ENCODE peak calls at places on chromosomes 13 and 19, in four cellular contexts. E is GM12865, I is cardiac fibroblast, G is kidney. O is an unnamed sample.

GRCh38 chr19:38488096-38488495 is 54.6 kb downstream of the RYR1 start:
- DNase-seq in E (no peak), I (no peak), G (no peak), O (no peak)

GRCh38 chr19:37997911-37998344 is 90.9 kb downstream of the SIPA1L3 start:
- DNase-seq in E (no peak), I (peak), G (no peak), O (no peak)

GRCh38 chr13:53941588-53942190 is 913.1 kb downstream of the OLFM4 start:
- DNase-seq in E (no peak), I (no peak), G (no peak), O (no peak)

GRCh38 chr13:46721054-46721453 is 75.9 kb downstream of the ESD start:
- DNase-seq in E (peak), I (peak), G (no peak), O (peak)

GRCh38 chr13:110330491-110331001 is 23.5 kb downstream of the COL4A2 start:
- DNase-seq in E (no peak), I (no peak), G (no peak), O (no peak)

GRCh38 chr19:1736280-1736679 is 17.0 kb upstream of the ONECUT3 start:
- DNase-seq in E (no peak), I (no peak), G (no peak), O (no peak)

GRCh38 chr13:97127842-97128241 is 94.3 kb upstream of the MBNL2 start:
- DNase-seq in E (no peak), I (no peak), G (no peak), O (peak)

GRCh38 chr13:62537593-62537992 is 1121.9 kb upstream of the PCDH20 start:
- DNase-seq in E (peak), I (no peak), G (no peak), O (no peak)

GRCh38 chr13:46367622-46368327 is 19.3 kb downstream of the RUBCNL start:
- DNase-seq in E (no peak), I (peak), G (no peak), O (no peak)

GRCh38 chr13:44302233-44302632 is 71.4 kb upstream of the SERP2 start:
- DNase-seq in E (no peak), I (no peak), G (no peak), O (no peak)

GRCh38 chr19:36973021-36973843 is 57.1 kb downstream of the ZNF568 start:
- DNase-seq in E (peak), I (peak), G (peak), O (peak)

GRCh38 chr13:52848455-52849190 is at the start of gene PCDH8:
- DNase-seq in E (no peak), I (no peak), G (no peak), O (peak)

GRCh38 chr13:52851153-52851962 is 2.9 kb upstream of the PCDH8 start:
- DNase-seq in E (peak), I (peak), G (peak), O (peak)

GRCh38 chr13:52849727-52850395 is 1.4 kb upstream of the PCDH8 start:
- DNase-seq in E (no peak), I (no peak), G (no peak), O (no peak)

GRCh38 chr13:52852444-52852843 is 4.0 kb upstream of the PCDH8 start:
- DNase-seq in E (no peak), I (no peak), G (no peak), O (no peak)

GRCh38 chr13:52850396-52851152 is 2.1 kb upstream of the PCDH8 start:
- DNase-seq in E (peak), I (peak), G (peak), O (peak)
- TF ChIP-seq CTCF in E (peak), I (no peak), G (no peak), O (no peak)

GRCh38 chr13:108958013-108958376 is 328.6 kb downstream of the MYO16 start:
- DNase-seq in E (no peak), I (no peak), G (no peak), O (no peak)
- TF ChIP-seq CTCF in E (no peak), I (no peak), G (no peak), O (no peak)

DNA sequence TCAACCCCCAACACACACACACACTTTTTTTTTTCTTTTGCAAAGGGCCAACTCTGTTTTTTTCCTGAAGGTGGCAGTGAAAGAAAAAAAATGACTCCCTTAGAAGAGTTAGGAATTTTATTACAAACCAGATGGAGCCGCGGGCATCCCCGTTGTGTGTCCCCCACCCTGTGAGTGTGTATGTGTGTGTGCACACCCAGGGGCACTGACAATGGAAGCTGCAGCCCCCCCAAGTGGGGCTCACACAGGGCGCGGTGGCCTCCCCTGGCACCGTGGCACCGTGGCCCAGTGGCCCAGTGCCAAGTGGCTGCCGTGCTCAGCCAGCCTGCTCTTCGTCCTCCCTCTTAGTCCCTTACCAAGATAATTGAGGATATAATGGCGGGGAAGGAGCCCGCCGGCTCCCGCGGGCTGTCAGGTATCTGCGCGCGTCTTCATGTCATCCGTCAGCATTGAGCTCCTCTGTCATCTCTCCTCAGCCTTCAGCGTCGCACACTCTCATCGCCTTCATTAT is 314.1 kb downstream of the ZNF536 start:
- DNase-seq in E (no peak), I (peak), G (peak), O (peak)
- TF ChIP-seq CTCF in E (no peak), I (peak), G (no peak), O (no peak)

GRCh38 chr19:56120371-56121179 is 520 bp downstream of the ZNF787 start:
- DNase-seq in E (peak), I (peak), G (peak), O (peak)
- TF ChIP-seq CTCF in E (no peak), I (peak), G (peak), O (peak)

GRCh38 chr13:108609353-108609752 is 20.1 kb upstream of the MYO16 start:
- DNase-seq in E (peak), I (peak), G (no peak), O (no peak)
- TF ChIP-seq CTCF in E (peak), I (peak), G (peak), O (no peak)

GRCh38 chr19:43560687-43561086 is 14.6 kb downstream of the XRCC1 start:
- DNase-seq in E (no peak), I (peak), G (peak), O (no peak)

GRCh38 chr19:43562698-43563241 is 12.6 kb downstream of the XRCC1 start:
- DNase-seq in E (peak), I (peak), G (peak), O (peak)

GRCh38 chr19:43561144-43561970 is 14.0 kb downstream of the XRCC1 start:
- DNase-seq in E (no peak), I (no peak), G (peak), O (no peak)

GRCh38 chr19:43563816-43564215 is 11.5 kb downstream of the XRCC1 start:
- DNase-seq in E (no peak), I (no peak), G (no peak), O (no peak)

DNA sequence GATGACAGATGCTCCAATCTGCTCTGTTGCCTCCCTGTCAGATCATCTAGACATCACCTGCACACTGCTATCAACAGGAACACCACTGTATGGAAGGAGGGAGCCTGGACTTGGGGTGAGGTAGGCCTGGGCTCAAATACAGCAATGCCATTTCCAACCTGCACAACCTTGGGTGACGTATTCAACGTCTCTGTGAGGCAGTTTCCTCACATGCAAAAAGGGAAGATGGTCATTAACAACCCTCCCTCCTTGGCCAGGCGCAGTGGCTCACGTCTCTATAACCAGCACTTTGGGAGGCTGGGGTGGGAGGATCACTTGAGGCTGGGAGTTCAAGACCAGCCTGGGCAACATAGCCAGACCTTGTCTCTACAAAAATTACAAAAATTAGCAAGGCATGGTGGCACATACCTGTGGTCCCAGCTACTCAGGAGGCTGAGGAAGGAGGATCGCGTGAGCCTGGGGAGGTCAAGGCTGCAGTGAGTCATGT is 13.1 kb downstream of the XRCC1 start:
- DNase-seq in E (no peak), I (no peak), G (peak), O (no peak)
- TF ChIP-seq CTCF in E (no peak), I (no peak), G (no peak), O (no peak)

DNA sequence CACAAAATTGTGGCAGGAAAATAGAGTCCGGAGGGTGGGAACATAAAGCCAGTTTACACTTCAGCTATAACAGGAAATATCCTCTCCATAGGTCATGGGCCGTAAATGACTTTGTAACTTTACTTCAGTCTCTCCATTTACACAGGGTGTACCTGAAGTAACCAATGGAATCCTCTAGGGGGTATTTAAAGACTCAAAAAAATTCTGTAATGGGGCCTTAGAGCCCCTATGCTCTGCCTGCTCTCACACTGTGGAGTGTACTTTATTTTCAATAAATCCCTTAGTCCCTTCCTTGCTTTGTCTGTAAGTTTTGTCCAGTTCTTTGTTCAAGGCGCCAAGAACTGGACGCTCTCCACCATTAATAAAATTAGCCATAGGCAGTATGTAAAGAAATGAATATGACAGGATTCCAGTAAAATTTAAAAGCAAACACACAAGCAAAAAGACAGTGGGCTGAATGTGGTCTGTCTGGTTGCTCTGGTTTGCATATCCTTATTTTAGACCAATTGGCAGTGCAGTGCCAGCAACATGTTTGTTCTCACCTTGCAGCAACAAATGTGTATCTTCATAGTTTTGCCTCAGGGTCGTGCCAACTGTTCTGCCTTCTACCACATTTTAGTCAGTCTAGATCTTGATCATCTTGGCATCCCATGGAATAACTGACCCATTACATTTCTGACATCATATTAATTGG is 801.5 kb upstream of the SPRY2 start:
- DNase-seq in E (no peak), I (no peak), G (no peak), O (no peak)
- TF ChIP-seq CTCF in E (no peak), I (no peak), G (no peak), O (no peak)

GRCh38 chr13:79910869-79911540 is 429.9 kb downstream of the SPRY2 start:
- DNase-seq in E (no peak), I (no peak), G (no peak), O (no peak)
- TF ChIP-seq CTCF in E (no peak), I (no peak), G (no peak), O (no peak)

DNA sequence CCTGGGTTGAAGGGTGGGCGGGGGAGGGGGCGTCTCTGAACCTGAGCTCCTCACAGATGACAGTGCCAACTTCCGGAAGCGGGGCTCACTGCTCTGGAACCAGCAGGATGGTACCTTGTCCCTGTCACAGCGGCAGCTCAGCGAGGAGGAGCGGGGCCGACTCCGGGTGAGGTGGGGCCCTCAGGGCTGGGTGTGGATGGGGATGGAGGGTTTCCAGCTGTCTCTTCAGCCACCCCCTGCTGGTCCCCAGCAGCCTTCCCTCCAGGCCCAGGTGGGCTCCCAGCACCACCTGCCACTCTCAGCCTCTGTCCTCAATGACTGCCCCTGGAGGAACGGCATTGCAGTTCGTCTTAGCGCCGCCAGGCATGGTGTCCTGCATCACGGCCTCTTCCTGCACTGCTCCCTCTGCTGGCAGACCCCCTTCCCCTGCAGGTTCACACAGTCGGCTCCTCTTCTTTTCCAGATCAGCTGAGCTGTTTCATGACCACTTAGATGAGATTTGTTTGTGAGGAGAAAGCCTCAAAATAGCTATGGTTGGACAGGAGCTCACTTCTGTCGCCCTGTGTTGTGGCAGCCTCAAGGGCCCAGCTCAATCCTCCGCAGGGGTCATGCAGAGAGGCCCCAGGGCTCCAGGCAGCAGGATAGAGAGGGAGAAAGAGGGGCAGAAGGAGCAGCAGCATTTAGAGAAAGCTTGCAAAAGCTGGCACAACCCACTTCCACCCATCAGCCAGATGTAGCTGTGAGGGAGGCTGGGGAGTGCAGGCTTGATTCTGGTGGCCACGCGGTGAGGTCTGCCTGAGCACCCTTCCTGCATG is 2.5 kb upstream of the GARIN5A start:
- DNase-seq in E (peak), I (peak), G (peak), O (no peak)
- TF ChIP-seq CTCF in E (peak), I (peak), G (peak), O (peak)

DNA sequence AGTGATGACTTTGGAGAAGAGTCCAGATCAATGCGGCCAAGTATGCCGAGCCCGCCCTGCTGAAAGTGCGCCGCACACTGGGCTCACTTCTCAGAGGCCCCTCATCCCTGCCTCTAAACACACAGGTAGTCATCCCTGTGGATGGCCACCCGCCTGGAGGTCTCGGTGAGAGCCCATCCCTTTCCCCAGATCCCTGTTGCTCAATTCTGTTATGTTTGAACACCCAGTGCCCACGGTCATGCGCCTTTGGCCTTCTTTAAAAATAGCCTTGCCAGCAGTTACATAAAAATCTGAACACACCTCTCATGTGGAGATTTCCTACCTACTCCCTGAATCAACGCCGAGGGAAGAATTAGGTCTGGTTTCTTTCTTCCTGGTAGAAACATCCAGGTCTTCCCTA is 11.9 kb downstream of the ELAVL1 start:
- DNase-seq in E (no peak), I (no peak), G (no peak), O (peak)
- TF ChIP-seq CTCF in E (no peak), I (no peak), G (no peak), O (no peak)

O was measured in upper lobe of left lung.